ENCODE peak calls at places on chromosome 1, in eight cellular contexts. T is activated T-cell treated with anti-CD3 and anti-CD28 coated beads for 1 hour, N is T-helper 2 cell, U is H1, I is non-pigmented ciliary epithelial cell, G is neural progenitor cell, H is endothelial cell, B is mucosa of gallbladder. Z is an unnamed sample.

GRCh38 chr1:115023593-115023992 is 6.0 kb upstream of the TSHB start:
- DNase-seq in T (no peak), N (no peak), U (no peak), I (no peak), G (no peak), H (no peak), B (no peak), Z (no peak)

GRCh38 chr1:204376919-204377799 is 17.4 kb upstream of the PLEKHA6 start:
- DNase-seq in T (no peak), N (no peak), U (no peak), I (no peak), G (no peak), H (no peak), B (peak), Z (no peak)

GRCh38 chr1:37362569-37362968 is 111.8 kb upstream of the ZC3H12A start:
- DNase-seq in T (no peak), N (no peak), U (no peak), I (no peak), G (peak), H (no peak), B (no peak), Z (no peak)

GRCh38 chr1:157090771-157091170 is 8.8 kb downstream of the ETV3L start:
- DNase-seq in T (no peak), N (no peak), U (no peak), I (no peak), G (no peak), H (no peak), B (no peak), Z (no peak)

GRCh38 chr1:2098839-2099785 is 48.9 kb downstream of the PRKCZ start:
- DNase-seq in T (no peak), N (no peak), U (no peak), I (no peak), G (peak), H (no peak), B (no peak), Z (no peak)

GRCh38 chr1:24714859-24715520 is 30.3 kb upstream of the CLIC4 start:
- DNase-seq in T (no peak), N (peak), U (no peak), I (no peak), G (no peak), H (no peak), B (no peak), Z (no peak)

GRCh38 chr1:243712890-243713425 is 137.1 kb downstream of the AKT3 start:
- DNase-seq in T (no peak), N (no peak), U (no peak), I (no peak), G (no peak), H (no peak), B (no peak), Z (no peak)

GRCh38 chr1:41442697-41443251 is 41.7 kb downstream of the EDN2 start:
- DNase-seq in T (no peak), N (no peak), U (no peak), I (no peak), G (no peak), H (no peak), B (no peak), Z (no peak)

GRCh38 chr1:94927405-94928175 is 680 bp upstream of the CNN3 start:
- DNase-seq in T (no peak), N (no peak), U (peak), I (no peak), G (peak), H (no peak), B (peak), Z (peak)

GRCh38 chr1:9256332-9256731 is 21.8 kb downstream of the H6PD start:
- DNase-seq in T (no peak), N (no peak), U (no peak), I (no peak), G (no peak), H (no peak), B (no peak), Z (no peak)

GRCh38 chr1:17538428-17539130 is 919 bp upstream of the ARHGEF10L start:
- DNase-seq in T (no peak), N (no peak), U (no peak), I (no peak), G (peak), H (peak), B (no peak), Z (no peak)

GRCh38 chr1:87117761-87118160 is 203.3 kb downstream of the HS2ST1 start:
- DNase-seq in T (no peak), N (no peak), U (no peak), I (no peak), G (no peak), H (no peak), B (no peak), Z (no peak)

GRCh38 chr1:98342556-98342955 is 319.0 kb upstream of the SNX7 start:
- DNase-seq in T (no peak), N (no peak), U (no peak), I (no peak), G (no peak), H (no peak), B (no peak), Z (no peak)

GRCh38 chr1:54965624-54966340 is 14.6 kb upstream of the TMEM61 start:
- DNase-seq in T (no peak), N (no peak), U (no peak), I (no peak), G (no peak), H (no peak), B (peak), Z (no peak)

GRCh38 chr1:24007079-24007478 is 27.0 kb upstream of the SRSF10 start:
- DNase-seq in T (no peak), N (no peak), U (no peak), I (no peak), G (no peak), H (no peak), B (no peak), Z (no peak)

Z was measured in astrocyte of the cerebellum.